ENCODE peak calls at places on chromosomes 6 and 20, in five cellular contexts. One of them, this sample, is unnamed.

GRCh38 chr6:150026976-150027805 is 1.9 kb upstream of the RAET1L start:
- DNase-seq in HCT116: no peak
- DNase-seq in T47D: no peak
- DNase-seq in HepG2: no peak
- DNase-seq in SK-N-SH: no peak
- DNase-seq in this sample: no peak

GRCh38 chr6:5234869-5235268 is 25.9 kb downstream of the LYRM4 start:
- DNase-seq in T47D: no peak
- DNase-seq in HCT116: no peak
- DNase-seq in SK-N-SH: no peak
- DNase-seq in HepG2: no peak
- DNase-seq in this sample: no peak

GRCh38 chr6:159445351-159445750 is 247.7 kb downstream of the SOD2 start:
- DNase-seq in HCT116: no peak
- DNase-seq in HepG2: no peak
- DNase-seq in T47D: no peak
- DNase-seq in SK-N-SH: no peak
- DNase-seq in this sample: no peak

GRCh38 chr6:2766767-2767314 is 1.6 kb downstream of the WRNIP1 start:
- DNase-seq in HepG2: no peak
- DNase-seq in HCT116: no peak
- DNase-seq in T47D: no peak
- DNase-seq in SK-N-SH: no peak
- DNase-seq in this sample: no peak

GRCh38 chr6:36742146-36742545 is 44.5 kb downstream of the RAB44 start:
- DNase-seq in T47D: no peak
- DNase-seq in HepG2: no peak
- DNase-seq in HCT116: no peak
- DNase-seq in SK-N-SH: no peak
- DNase-seq in this sample: no peak

GRCh38 chr6:116616757-116617093 is 446 bp downstream of the RSPH4A start:
- DNase-seq in T47D: peak
- DNase-seq in HCT116: no peak
- DNase-seq in HepG2: no peak
- DNase-seq in SK-N-SH: peak
- DNase-seq in this sample: no peak

GRCh38 chr20:49395183-49395582 is 87.3 kb downstream of the KCNB1 start:
- DNase-seq in SK-N-SH: no peak
- DNase-seq in HCT116: no peak
- DNase-seq in T47D: no peak
- DNase-seq in HepG2: no peak
- DNase-seq in this sample: no peak

GRCh38 chr6:53300656-53301551 is 47.8 kb downstream of the ELOVL5 start:
- DNase-seq in T47D: no peak
- DNase-seq in SK-N-SH: no peak
- DNase-seq in HCT116: no peak
- DNase-seq in HepG2: peak
- DNase-seq in this sample: no peak

GRCh38 chr20:36726168-36726567 is 19.7 kb downstream of the NDRG3 start:
- DNase-seq in T47D: no peak
- DNase-seq in SK-N-SH: no peak
- DNase-seq in HCT116: no peak
- DNase-seq in HepG2: no peak
- DNase-seq in this sample: no peak

GRCh38 chr6:139895205-139895793 is 520.9 kb upstream of the CITED2 start:
- DNase-seq in T47D: no peak
- DNase-seq in HCT116: no peak
- DNase-seq in HepG2: no peak
- DNase-seq in SK-N-SH: no peak
- DNase-seq in this sample: no peak

GRCh38 chr20:13990465-13990864 is at the start of gene SEL1L2:
- DNase-seq in SK-N-SH: peak
- DNase-seq in HepG2: no peak
- DNase-seq in T47D: no peak
- DNase-seq in HCT116: no peak
- DNase-seq in this sample: no peak

GRCh38 chr6:21312118-21312517 is 281.4 kb upstream of the SOX4 start:
- DNase-seq in HepG2: no peak
- DNase-seq in HCT116: no peak
- DNase-seq in T47D: no peak
- DNase-seq in SK-N-SH: no peak
- DNase-seq in this sample: no peak

GRCh38 chr6:32816746-32817204 is at the start of gene HLA-DOB:
- DNase-seq in HCT116: peak
- DNase-seq in HepG2: no peak
- DNase-seq in T47D: peak
- DNase-seq in SK-N-SH: no peak
- DNase-seq in this sample: no peak

GRCh38 chr6:106159531-106159940 is 73.4 kb downstream of the PRDM1 start:
- DNase-seq in SK-N-SH: no peak
- DNase-seq in HepG2: no peak
- DNase-seq in T47D: no peak
- DNase-seq in HCT116: peak
- DNase-seq in this sample: no peak

DNA sequence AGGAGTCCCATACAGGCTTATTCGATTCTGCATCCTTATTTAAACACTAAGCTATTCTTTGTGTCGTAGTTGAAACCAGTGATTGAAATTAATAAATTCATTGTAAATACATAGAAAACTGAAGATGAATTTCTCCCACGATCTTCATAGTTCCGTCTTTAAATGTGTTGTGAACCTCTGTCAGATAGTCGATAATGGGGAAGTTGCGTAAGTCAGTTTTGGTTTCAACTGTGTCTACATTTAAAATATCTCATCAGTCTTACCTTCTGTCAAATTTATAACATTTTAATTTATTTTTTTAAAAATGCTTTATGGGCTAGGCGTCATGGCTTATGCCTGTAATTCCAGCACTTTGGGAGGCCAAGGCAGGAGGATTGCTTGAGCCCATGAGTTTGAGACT is 12.7 kb downstream of the STX11 start:
- DNase-seq in HCT116: no peak
- DNase-seq in HepG2: no peak
- DNase-seq in T47D: no peak
- DNase-seq in SK-N-SH: no peak
- DNase-seq in this sample: no peak
- TF ChIP-seq JUND in HCT116: no peak
- TF ChIP-seq JUND in HepG2: no peak
- TF ChIP-seq JUND in T47D: no peak
- TF ChIP-seq JUND in SK-N-SH: no peak
- TF ChIP-seq JUND in this sample: no peak

GRCh38 chr20:17273711-17274110 is 46.9 kb downstream of the PCSK2 start:
- DNase-seq in SK-N-SH: no peak
- DNase-seq in HepG2: no peak
- DNase-seq in T47D: no peak
- DNase-seq in HCT116: no peak
- DNase-seq in this sample: no peak
- TF ChIP-seq JUND in SK-N-SH: no peak
- TF ChIP-seq JUND in HepG2: no peak
- TF ChIP-seq JUND in T47D: no peak
- TF ChIP-seq JUND in HCT116: no peak
- TF ChIP-seq JUND in this sample: no peak

DNA sequence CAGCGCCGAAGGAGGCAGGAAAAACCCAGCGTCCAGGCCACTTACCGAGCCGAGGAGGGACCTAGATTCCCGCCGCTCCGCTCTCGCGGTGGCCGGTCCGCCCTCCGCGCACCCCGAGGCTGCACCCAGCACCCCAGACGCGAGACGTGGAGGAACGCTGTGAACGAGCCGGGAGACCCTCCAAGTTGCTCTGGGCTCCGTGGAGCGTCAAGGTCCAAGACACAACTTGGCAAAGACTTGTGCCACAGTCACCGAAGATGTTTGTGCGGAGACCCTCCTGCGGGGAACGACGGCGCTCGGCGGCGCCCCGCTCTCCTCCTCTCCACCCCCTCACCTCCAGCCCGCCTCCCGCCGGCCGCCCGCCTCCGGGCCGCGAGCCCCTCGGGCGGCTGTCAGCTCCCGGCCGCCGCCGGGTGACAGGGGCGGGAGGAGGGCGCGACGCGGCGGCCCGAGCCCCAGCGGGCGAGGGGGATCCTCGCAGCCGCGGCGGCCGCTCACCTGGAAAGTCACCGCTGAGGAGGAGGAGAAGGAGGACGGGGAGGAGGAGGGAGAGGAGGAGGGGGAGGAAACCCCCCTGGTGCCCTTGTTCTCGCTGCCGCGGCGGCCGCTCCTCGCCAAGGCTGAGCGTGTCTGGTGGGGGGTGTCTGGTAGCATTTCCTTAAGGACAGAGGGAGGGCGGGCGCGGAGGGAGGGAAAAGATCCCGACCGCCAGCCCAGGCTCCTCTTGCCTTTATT is 637 bp upstream of the HIVEP2 start:
- DNase-seq in HepG2: no peak
- DNase-seq in SK-N-SH: peak
- DNase-seq in T47D: peak
- DNase-seq in HCT116: no peak
- DNase-seq in this sample: no peak
- TF ChIP-seq JUND in HepG2: no peak
- TF ChIP-seq JUND in SK-N-SH: no peak
- TF ChIP-seq JUND in T47D: no peak
- TF ChIP-seq JUND in HCT116: no peak
- TF ChIP-seq JUND in this sample: no peak

DNA sequence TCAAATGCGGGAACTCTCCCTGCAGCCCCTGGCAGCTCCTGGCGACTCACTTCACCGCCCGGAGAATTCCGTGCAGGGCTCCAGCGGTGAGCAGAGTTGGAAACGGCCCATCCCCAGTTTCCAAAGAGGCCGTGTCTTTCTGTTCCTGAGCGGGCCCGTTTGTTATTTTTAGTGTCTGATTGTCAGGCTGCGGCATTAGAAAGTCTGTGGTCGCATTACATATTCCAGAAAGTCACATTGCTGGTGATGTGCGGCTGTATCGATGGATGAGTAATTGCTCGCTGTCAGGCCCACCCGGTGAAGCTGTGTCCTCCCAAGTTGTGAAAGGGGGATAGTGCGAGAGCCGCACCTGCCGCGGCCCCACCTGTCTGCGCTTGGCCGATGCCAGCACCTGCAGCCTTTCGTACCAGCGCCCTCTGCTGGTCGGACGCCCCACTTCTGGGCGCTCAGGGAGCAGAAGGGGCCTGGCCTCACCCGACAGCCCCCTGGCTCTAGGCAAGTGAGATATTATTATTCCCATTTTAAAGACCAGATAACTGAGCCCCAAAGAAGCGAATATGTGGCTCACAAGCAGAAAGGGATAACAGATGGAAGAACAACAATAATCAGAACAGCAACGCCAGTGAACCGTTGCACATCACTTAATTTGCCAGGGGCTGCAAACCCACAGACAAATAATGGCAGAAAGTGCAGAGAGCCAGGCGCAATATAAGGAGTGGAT is 244.9 kb downstream of the TSHZ2 start:
- DNase-seq in HCT116: peak
- DNase-seq in T47D: peak
- DNase-seq in SK-N-SH: peak
- DNase-seq in HepG2: peak
- DNase-seq in this sample: no peak
- TF ChIP-seq JUND in HCT116: no peak
- TF ChIP-seq JUND in T47D: no peak
- TF ChIP-seq JUND in SK-N-SH: no peak
- TF ChIP-seq JUND in HepG2: no peak
- TF ChIP-seq JUND in this sample: no peak

This sample was measured in GM12878.